ENCODE peak calls at places on chromosomes 16 and 17, in four cellular contexts. H, L, A and I are unnamed samples. For H3K27me3, the result is how much of the 10 kb centered on the place peaks cover.

GRCh38 chr17:66272699-66273390 is 29.6 kb upstream of the PRKCA start:
- DNase-seq in L (no peak), A (no peak), H (no peak), I (no peak)

GRCh38 chr16:65663774-65664173 is 541.9 kb upstream of the CDH11 start:
- DNase-seq in H (no peak), L (no peak), A (no peak), I (no peak)

GRCh38 chr17:65902831-65903549 is 288.9 kb downstream of the CEP112 start:
- DNase-seq in L (no peak), A (no peak), H (no peak), I (peak)

GRCh38 chr17:49496183-49496865 is 1.2 kb downstream of the NGFR start:
- DNase-seq in H (no peak), A (no peak), L (no peak), I (no peak)

GRCh38 chr17:8821446-8822105 is 22.4 kb upstream of the MFSD6L start:
- DNase-seq in L (no peak), A (no peak), H (no peak), I (no peak)

GRCh38 chr17:33492082-33492481 is 199.0 kb upstream of the ASIC2 start:
- DNase-seq in A (no peak), H (no peak), L (no peak), I (no peak)

GRCh38 chr17:54968954-54969400 is 412 bp downstream of the STXBP4 start:
- DNase-seq in L (no peak), H (peak), A (no peak), I (no peak)

GRCh38 chr16:66856184-66856730 is 12.0 kb downstream of the CA7 start:
- DNase-seq in L (no peak), A (no peak), H (no peak), I (no peak)

GRCh38 chr17:56440391-56440790 is 153.1 kb upstream of the NOG start:
- DNase-seq in H (no peak), L (no peak), A (no peak), I (no peak)

GRCh38 chr17:74182041-74182783 is 21.3 kb upstream of the RPL38 start:
- DNase-seq in L (no peak), H (no peak), A (no peak), I (no peak)

GRCh38 chr17:27793168-27793905 is 7.0 kb downstream of the NOS2 start:
- DNase-seq in H (no peak), L (no peak), A (no peak), I (no peak)

DNA sequence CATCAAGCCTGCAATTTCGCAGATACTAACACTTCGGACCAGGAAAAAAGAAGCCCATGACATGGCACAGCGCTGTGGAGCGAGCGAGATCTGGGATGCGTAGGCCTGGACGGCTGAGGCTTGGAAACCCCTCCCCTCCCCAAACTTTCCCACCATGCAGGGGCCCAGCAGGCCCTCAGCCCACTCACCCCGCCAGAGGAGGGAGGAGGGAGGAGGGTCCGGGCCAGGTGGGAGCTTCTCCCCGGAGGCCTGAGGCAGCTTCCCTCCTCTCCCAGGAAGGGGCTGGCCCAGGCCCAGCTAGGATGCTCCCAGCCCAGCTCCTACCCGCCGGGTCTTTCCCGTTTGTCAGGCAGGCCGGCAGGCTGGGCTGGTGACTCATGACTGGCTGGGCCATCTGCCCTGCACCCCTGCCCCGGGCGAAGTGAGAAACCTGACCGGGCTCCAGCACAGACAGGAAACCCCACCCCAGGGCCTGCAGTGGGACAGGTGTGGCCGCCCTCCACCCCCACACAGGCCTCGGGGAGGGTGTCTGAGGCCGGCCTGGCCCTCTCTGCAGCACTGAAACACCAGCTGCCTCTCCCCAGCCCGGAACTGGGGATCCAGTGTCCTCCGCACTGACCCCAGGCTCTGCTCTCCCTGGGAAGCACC is 34.3 kb upstream of the SLC38A10 start:
- DNase-seq in H (peak), L (no peak), A (no peak), I (no peak)
- TF ChIP-seq SUZ12 in H (no peak), L (no peak), A (no peak), I (no peak)

DNA sequence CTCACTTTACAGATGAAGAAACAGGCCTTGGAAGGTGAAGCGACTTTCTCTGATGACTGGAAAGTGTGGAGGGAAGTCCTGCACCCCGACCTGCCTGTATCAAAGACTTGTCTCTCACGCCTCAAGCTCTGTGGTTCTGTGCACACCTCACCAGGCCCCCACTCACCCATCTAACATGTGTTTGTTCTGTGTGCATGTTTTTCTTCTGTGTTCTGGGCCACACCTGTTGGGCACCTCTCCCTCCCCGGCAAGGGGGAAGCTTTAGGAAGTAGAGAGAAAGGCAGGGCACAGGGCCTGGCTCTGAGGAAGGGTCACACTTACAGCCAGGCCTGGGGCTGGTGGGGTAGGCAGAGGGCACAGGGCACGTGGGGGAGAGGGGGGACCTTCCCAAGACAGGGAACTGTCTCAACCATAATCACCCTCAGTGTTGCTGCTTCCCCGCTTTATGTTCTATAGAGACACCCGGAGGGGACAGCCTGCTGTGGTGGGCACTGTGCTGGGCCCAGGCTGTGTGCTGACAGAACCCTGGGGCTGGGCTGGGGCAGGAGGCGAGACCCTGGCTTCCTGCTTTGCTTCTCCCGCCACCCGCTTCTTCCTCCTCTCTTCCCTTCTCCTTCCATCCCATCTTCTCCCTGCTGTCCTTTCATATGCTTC is 7.3 kb downstream of the RPRML start:
- DNase-seq in H (no peak), L (no peak), A (no peak), I (no peak)
- H3K27me3 ChIP-seq in H (under half), L (under half), A (under half), I (under half)

GRCh38 chr16:1214693-1215092 is 10.4 kb downstream of the TPSG1 start:
- DNase-seq in H (no peak), A (no peak), L (no peak), I (no peak)
- TF ChIP-seq YY1 in H (no peak), A (no peak), L (no peak), I (no peak)

GRCh38 chr17:41392278-41392677 is 5.1 kb downstream of the KRT31 start:
- DNase-seq in A (no peak), L (no peak), H (no peak), I (no peak)
- TF ChIP-seq SUZ12 in A (no peak), L (no peak), H (no peak), I (no peak)

DNA sequence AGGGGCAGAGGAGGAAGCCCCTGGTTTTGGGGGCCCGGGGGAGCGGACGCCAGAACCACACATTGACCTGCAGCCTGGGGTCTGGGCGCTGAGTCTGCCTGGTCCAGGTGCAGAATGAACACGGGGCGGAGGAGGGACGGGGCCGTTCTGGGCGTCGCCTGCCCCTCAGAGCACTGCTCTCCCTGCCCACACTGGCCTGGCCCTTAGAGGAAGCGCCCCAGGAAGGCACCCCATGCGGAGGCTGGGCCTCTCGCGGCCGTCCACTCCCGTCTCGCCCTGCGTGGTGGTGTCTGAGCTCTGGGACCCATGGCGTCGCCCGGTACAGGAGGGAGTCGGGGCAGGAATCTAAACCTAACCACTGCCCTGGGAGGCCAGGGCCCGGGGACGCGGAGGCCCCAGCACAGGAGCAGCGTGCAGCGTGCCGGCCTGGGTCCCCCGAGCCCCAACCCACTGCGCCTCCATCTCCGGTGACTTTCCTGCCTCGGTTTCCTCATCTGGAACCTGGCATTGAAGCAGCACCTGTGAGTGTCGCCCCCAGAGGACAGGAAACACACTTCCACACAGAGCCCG is 4.3 kb downstream of the TPSD1 start:
- DNase-seq in H (no peak), L (no peak), A (no peak), I (no peak)
- H3K27me3 ChIP-seq in H (half or more), L (under half), A (under half), I (under half)

DNA sequence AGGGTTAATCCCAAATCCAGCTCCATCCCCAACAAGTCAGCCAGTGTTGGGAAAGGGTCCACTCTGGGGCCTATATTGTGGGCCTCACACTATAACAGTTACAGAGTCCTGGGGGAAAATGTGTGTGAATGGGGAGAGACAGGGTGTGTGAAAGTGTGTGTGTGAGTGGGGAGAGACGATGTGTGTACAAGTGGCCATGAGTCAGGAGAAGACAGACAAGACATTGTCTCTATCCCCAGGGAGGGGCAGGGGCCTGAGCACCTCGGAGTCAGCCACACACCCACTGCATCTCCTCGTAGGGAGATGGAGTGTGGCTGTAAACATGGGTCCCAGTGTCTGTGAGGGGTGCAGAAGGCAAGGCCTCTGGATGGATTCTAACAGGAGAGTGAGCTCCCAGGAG is 2.9 kb downstream of the CRHR1 start:
- DNase-seq in H (no peak), L (no peak), A (no peak), I (no peak)
- TF ChIP-seq YY1 in H (no peak), L (no peak), A (no peak), I (no peak)